ENCODE peak calls at places on chromosomes 2 and 18, in six cellular contexts. G is PC-3, I is neural progenitor cell, S is GM23248, Z is OCI-LY7, D is MM.1S. O is an unnamed sample. For H3K9me3, the result is how much of the 10 kb centered on the place peaks cover.

GRCh38 chr2:71277536-71278103 is 50.7 kb upstream of the PAIP2B start:
- DNase-seq in Z (peak), D (peak), S (peak), G (peak), I (peak), O (peak)

GRCh38 chr2:225334524-225334923 is 65.0 kb upstream of the NYAP2 start:
- DNase-seq in Z (no peak), S (no peak), G (no peak), I (no peak), D (no peak), O (no peak)

GRCh38 chr18:22132763-22133162 is 36.6 kb upstream of the GATA6 start:
- DNase-seq in G (no peak), I (no peak), S (no peak), Z (no peak), D (no peak), O (no peak)

GRCh38 chr2:52976132-52976949 is 791.3 kb upstream of the CHAC2 start:
- DNase-seq in Z (peak), G (peak), S (peak), I (peak), D (peak), O (peak)

GRCh38 chr18:31931163-31931885 is 11.6 kb downstream of the TRAPPC8 start:
- DNase-seq in I (no peak), D (no peak), S (peak), Z (no peak), G (no peak), O (no peak)

GRCh38 chr18:75375341-75375740 is 52.2 kb downstream of the SMIM21 start:
- DNase-seq in G (no peak), S (no peak), I (no peak), Z (no peak), D (no peak), O (no peak)

GRCh38 chr2:158687315-158687714 is 107.8 kb upstream of the DAPL1 start:
- DNase-seq in S (no peak), Z (no peak), I (no peak), D (no peak), G (no peak), O (no peak)

GRCh38 chr2:101887328-101887727 is 104.4 kb upstream of the IL1R2 start:
- DNase-seq in Z (no peak), I (no peak), S (peak), G (no peak), D (no peak), O (no peak)

GRCh38 chr18:46250084-46250811 is 146.1 kb downstream of the HAUS1 start:
- DNase-seq in G (peak), Z (peak), S (peak), I (no peak), D (peak), O (peak)
- TF ChIP-seq EZH2phosphoT487 in G (no peak), Z (no peak), S (no peak), I (no peak), D (no peak), O (no peak)

GRCh38 chr2:11889101-11889850 is 142.8 kb downstream of the LPIN1 start:
- DNase-seq in D (no peak), Z (no peak), G (no peak), S (no peak), I (no peak), O (no peak)
- H3K9me3 ChIP-seq in D (under half), Z (under half), G (under half), S (under half), I (under half), O (under half)

GRCh38 chr2:156399950-156400703 is 36.1 kb upstream of the GPD2 start:
- DNase-seq in D (peak), G (peak), Z (peak), I (peak), S (peak), O (peak)
- TF ChIP-seq EZH2phosphoT487 in D (no peak), G (no peak), Z (no peak), I (no peak), S (no peak), O (no peak)

DNA sequence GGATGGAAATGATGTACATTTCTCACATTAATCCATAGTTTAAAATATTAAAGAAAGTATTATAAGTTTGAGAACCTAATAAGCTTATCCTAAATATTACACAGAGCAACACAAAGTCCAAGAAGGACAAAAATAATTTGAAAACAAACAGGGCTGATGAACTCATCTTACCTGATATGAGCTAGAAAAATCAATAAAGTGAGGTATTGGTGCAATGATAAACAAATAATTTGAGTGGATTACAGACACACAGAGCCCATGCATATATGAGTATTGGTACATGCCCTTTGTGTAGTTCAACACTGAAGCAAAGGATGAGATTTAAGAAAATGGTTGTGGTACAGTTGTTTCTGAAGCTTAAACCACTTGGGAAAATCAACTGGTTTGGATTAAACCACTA is 1139.0 kb downstream of the SUCLG1 start:
- DNase-seq in G (no peak), Z (no peak), S (no peak), D (no peak), I (no peak), O (no peak)
- H3K9me3 ChIP-seq in G (under half), Z (under half), S (under half), D (under half), I (under half), O (under half)

GRCh38 chr2:141610564-141610963 is 520.3 kb downstream of the LRP1B start:
- DNase-seq in Z (no peak), S (no peak), I (no peak), D (no peak), G (no peak), O (no peak)

GRCh38 chr2:141611143-141611571 is 519.7 kb downstream of the LRP1B start:
- DNase-seq in G (peak), D (no peak), S (no peak), I (peak), Z (no peak), O (no peak)

DNA sequence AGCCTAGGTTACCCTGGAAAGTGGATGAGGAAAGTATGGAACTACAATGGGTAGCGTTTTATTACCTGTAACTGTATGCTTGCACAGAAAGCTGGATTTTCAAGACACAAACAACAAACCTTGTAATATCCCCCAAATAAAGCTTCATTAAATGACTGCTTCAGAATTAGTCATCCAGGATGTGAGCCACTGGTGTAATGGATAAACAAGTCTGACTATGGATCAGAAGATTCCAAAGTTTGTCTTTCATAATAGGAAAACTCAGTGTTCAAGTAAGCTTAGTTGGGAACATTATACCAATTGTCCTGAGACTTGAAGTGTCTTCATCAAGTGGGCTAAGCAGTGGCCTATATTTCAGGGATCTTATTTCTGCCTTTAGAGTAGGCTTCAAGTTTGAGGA is 518.8 kb downstream of the LRP1B start:
- DNase-seq in D (no peak), G (peak), S (peak), I (no peak), Z (no peak), O (no peak)
- TF ChIP-seq EZH2phosphoT487 in D (no peak), G (no peak), S (no peak), I (no peak), Z (no peak), O (no peak)

GRCh38 chr18:38575648-38576047 is 1010.0 kb upstream of the CELF4 start:
- DNase-seq in Z (no peak), D (peak), I (no peak), S (no peak), G (no peak), O (no peak)
- H3K9me3 ChIP-seq in Z (under half), D (under half), I (under half), S (under half), G (under half), O (under half)